ENCODE peak calls at places on chromosomes 13 and 19, in nine cellular contexts. One of them, this sample, is unnamed.

GRCh38 chr19:18091217-18091608 is 4.5 kb upstream of the IL12RB1 start:
- DNase-seq in SW480: no peak
- DNase-seq in lower lobe of right lung: peak
- DNase-seq in fibroblast of gingiva: no peak
- DNase-seq in AG08395: no peak
- DNase-seq in COR-L47: no peak
- DNase-seq in stimulated activated CD8-positive, alpha-beta memory T cell treated with anti-CD3 and anti-CD28 coated beads, Interleukin-15, amount 100 ng/mL, for 24 hours: peak
- DNase-seq in ACHN: no peak
- DNase-seq in hypothalamus: no peak
- DNase-seq in this sample: no peak

GRCh38 chr19:33399081-33399744 is 25.7 kb downstream of the CEBPG start:
- DNase-seq in SW480: no peak
- DNase-seq in AG08395: no peak
- DNase-seq in hypothalamus: no peak
- DNase-seq in stimulated activated CD8-positive, alpha-beta memory T cell treated with anti-CD3 and anti-CD28 coated beads, Interleukin-15, amount 100 ng/mL, for 24 hours: no peak
- DNase-seq in fibroblast of gingiva: no peak
- DNase-seq in ACHN: no peak
- DNase-seq in COR-L47: no peak
- DNase-seq in lower lobe of right lung: peak
- DNase-seq in this sample: no peak

GRCh38 chr13:50798923-50799322 is 44.6 kb downstream of the DLEU7 start:
- DNase-seq in ACHN: no peak
- DNase-seq in lower lobe of right lung: no peak
- DNase-seq in AG08395: peak
- DNase-seq in hypothalamus: no peak
- DNase-seq in SW480: peak
- DNase-seq in COR-L47: no peak
- DNase-seq in stimulated activated CD8-positive, alpha-beta memory T cell treated with anti-CD3 and anti-CD28 coated beads, Interleukin-15, amount 100 ng/mL, for 24 hours: no peak
- DNase-seq in fibroblast of gingiva: no peak
- DNase-seq in this sample: peak

GRCh38 chr19:40465025-40465780 is at the start of gene BLVRB:
- DNase-seq in fibroblast of gingiva: peak
- DNase-seq in hypothalamus: no peak
- DNase-seq in AG08395: peak
- DNase-seq in stimulated activated CD8-positive, alpha-beta memory T cell treated with anti-CD3 and anti-CD28 coated beads, Interleukin-15, amount 100 ng/mL, for 24 hours: no peak
- DNase-seq in lower lobe of right lung: no peak
- DNase-seq in SW480: peak
- DNase-seq in ACHN: peak
- DNase-seq in COR-L47: no peak
- DNase-seq in this sample: peak

GRCh38 chr13:113918580-113918979 is 54.7 kb upstream of the GAS6 start:
- DNase-seq in lower lobe of right lung: no peak
- DNase-seq in COR-L47: no peak
- DNase-seq in ACHN: no peak
- DNase-seq in fibroblast of gingiva: no peak
- DNase-seq in SW480: no peak
- DNase-seq in stimulated activated CD8-positive, alpha-beta memory T cell treated with anti-CD3 and anti-CD28 coated beads, Interleukin-15, amount 100 ng/mL, for 24 hours: no peak
- DNase-seq in hypothalamus: no peak
- DNase-seq in AG08395: no peak
- DNase-seq in this sample: no peak

GRCh38 chr13:90613076-90613795 is 734.3 kb upstream of the MIR17HG start:
- DNase-seq in stimulated activated CD8-positive, alpha-beta memory T cell treated with anti-CD3 and anti-CD28 coated beads, Interleukin-15, amount 100 ng/mL, for 24 hours: no peak
- DNase-seq in AG08395: no peak
- DNase-seq in lower lobe of right lung: no peak
- DNase-seq in ACHN: no peak
- DNase-seq in SW480: no peak
- DNase-seq in COR-L47: no peak
- DNase-seq in hypothalamus: no peak
- DNase-seq in fibroblast of gingiva: no peak
- DNase-seq in this sample: no peak

GRCh38 chr13:111114362-111115050 is 604 bp upstream of the ARHGEF7 start:
- DNase-seq in SW480: peak
- DNase-seq in COR-L47: peak
- DNase-seq in stimulated activated CD8-positive, alpha-beta memory T cell treated with anti-CD3 and anti-CD28 coated beads, Interleukin-15, amount 100 ng/mL, for 24 hours: no peak
- DNase-seq in ACHN: no peak
- DNase-seq in lower lobe of right lung: no peak
- DNase-seq in fibroblast of gingiva: peak
- DNase-seq in hypothalamus: no peak
- DNase-seq in AG08395: peak
- DNase-seq in this sample: peak

GRCh38 chr19:18009412-18010066 is 1.6 kb downstream of the ARRDC2 start:
- DNase-seq in lower lobe of right lung: no peak
- DNase-seq in hypothalamus: no peak
- DNase-seq in SW480: peak
- DNase-seq in fibroblast of gingiva: peak
- DNase-seq in COR-L47: no peak
- DNase-seq in stimulated activated CD8-positive, alpha-beta memory T cell treated with anti-CD3 and anti-CD28 coated beads, Interleukin-15, amount 100 ng/mL, for 24 hours: no peak
- DNase-seq in ACHN: peak
- DNase-seq in AG08395: peak
- DNase-seq in this sample: no peak

GRCh38 chr19:2426661-2427322 is 594 bp downstream of the TIMM13 start:
- DNase-seq in ACHN: peak
- DNase-seq in lower lobe of right lung: peak
- DNase-seq in stimulated activated CD8-positive, alpha-beta memory T cell treated with anti-CD3 and anti-CD28 coated beads, Interleukin-15, amount 100 ng/mL, for 24 hours: peak
- DNase-seq in fibroblast of gingiva: peak
- DNase-seq in SW480: no peak
- DNase-seq in hypothalamus: no peak
- DNase-seq in AG08395: peak
- DNase-seq in COR-L47: no peak
- DNase-seq in this sample: peak

GRCh38 chr13:109496216-109496615 is 290.2 kb downstream of the IRS2 start:
- DNase-seq in SW480: no peak
- DNase-seq in hypothalamus: no peak
- DNase-seq in ACHN: no peak
- DNase-seq in fibroblast of gingiva: no peak
- DNase-seq in stimulated activated CD8-positive, alpha-beta memory T cell treated with anti-CD3 and anti-CD28 coated beads, Interleukin-15, amount 100 ng/mL, for 24 hours: no peak
- DNase-seq in COR-L47: no peak
- DNase-seq in lower lobe of right lung: no peak
- DNase-seq in AG08395: no peak
- DNase-seq in this sample: no peak

GRCh38 chr13:26605845-26606244 is 48.4 kb downstream of the WASF3 start:
- DNase-seq in COR-L47: no peak
- DNase-seq in AG08395: no peak
- DNase-seq in SW480: no peak
- DNase-seq in hypothalamus: no peak
- DNase-seq in ACHN: no peak
- DNase-seq in lower lobe of right lung: no peak
- DNase-seq in stimulated activated CD8-positive, alpha-beta memory T cell treated with anti-CD3 and anti-CD28 coated beads, Interleukin-15, amount 100 ng/mL, for 24 hours: no peak
- DNase-seq in fibroblast of gingiva: no peak
- DNase-seq in this sample: no peak

GRCh38 chr19:35151273-35152065 is 3.1 kb upstream of the FXYD5 start:
- DNase-seq in stimulated activated CD8-positive, alpha-beta memory T cell treated with anti-CD3 and anti-CD28 coated beads, Interleukin-15, amount 100 ng/mL, for 24 hours: no peak
- DNase-seq in COR-L47: no peak
- DNase-seq in SW480: no peak
- DNase-seq in ACHN: no peak
- DNase-seq in hypothalamus: no peak
- DNase-seq in lower lobe of right lung: no peak
- DNase-seq in AG08395: no peak
- DNase-seq in fibroblast of gingiva: no peak
- DNase-seq in this sample: no peak

GRCh38 chr19:44657211-44657921 is 13.7 kb downstream of the PVR start:
- DNase-seq in lower lobe of right lung: peak
- DNase-seq in AG08395: peak
- DNase-seq in hypothalamus: no peak
- DNase-seq in COR-L47: peak
- DNase-seq in stimulated activated CD8-positive, alpha-beta memory T cell treated with anti-CD3 and anti-CD28 coated beads, Interleukin-15, amount 100 ng/mL, for 24 hours: peak
- DNase-seq in fibroblast of gingiva: peak
- DNase-seq in SW480: peak
- DNase-seq in ACHN: peak
- DNase-seq in this sample: peak

GRCh38 chr13:24618219-24618955 is 61.8 kb upstream of the ATP12A start:
- DNase-seq in AG08395: no peak
- DNase-seq in stimulated activated CD8-positive, alpha-beta memory T cell treated with anti-CD3 and anti-CD28 coated beads, Interleukin-15, amount 100 ng/mL, for 24 hours: peak
- DNase-seq in fibroblast of gingiva: no peak
- DNase-seq in COR-L47: no peak
- DNase-seq in SW480: peak
- DNase-seq in hypothalamus: no peak
- DNase-seq in ACHN: no peak
- DNase-seq in lower lobe of right lung: no peak
- DNase-seq in this sample: no peak

GRCh38 chr13:60583911-60584753 is 187.1 kb downstream of the TDRD3 start:
- DNase-seq in ACHN: no peak
- DNase-seq in COR-L47: no peak
- DNase-seq in AG08395: peak
- DNase-seq in SW480: no peak
- DNase-seq in stimulated activated CD8-positive, alpha-beta memory T cell treated with anti-CD3 and anti-CD28 coated beads, Interleukin-15, amount 100 ng/mL, for 24 hours: no peak
- DNase-seq in lower lobe of right lung: no peak
- DNase-seq in hypothalamus: no peak
- DNase-seq in fibroblast of gingiva: peak
- DNase-seq in this sample: peak

GRCh38 chr13:99984134-99984462 is 2.5 kb downstream of the ZIC2 start:
- DNase-seq in fibroblast of gingiva: no peak
- DNase-seq in SW480: no peak
- DNase-seq in stimulated activated CD8-positive, alpha-beta memory T cell treated with anti-CD3 and anti-CD28 coated beads, Interleukin-15, amount 100 ng/mL, for 24 hours: no peak
- DNase-seq in COR-L47: no peak
- DNase-seq in ACHN: no peak
- DNase-seq in lower lobe of right lung: no peak
- DNase-seq in AG08395: no peak
- DNase-seq in hypothalamus: no peak
- DNase-seq in this sample: no peak

GRCh38 chr13:49615844-49616687 is 12.2 kb upstream of the ARL11 start:
- DNase-seq in COR-L47: no peak
- DNase-seq in ACHN: no peak
- DNase-seq in lower lobe of right lung: no peak
- DNase-seq in fibroblast of gingiva: no peak
- DNase-seq in AG08395: peak
- DNase-seq in SW480: no peak
- DNase-seq in stimulated activated CD8-positive, alpha-beta memory T cell treated with anti-CD3 and anti-CD28 coated beads, Interleukin-15, amount 100 ng/mL, for 24 hours: no peak
- DNase-seq in hypothalamus: no peak
- DNase-seq in this sample: no peak

GRCh38 chr13:71359641-71360040 is 507.4 kb downstream of the DACH1 start:
- DNase-seq in fibroblast of gingiva: no peak
- DNase-seq in COR-L47: no peak
- DNase-seq in stimulated activated CD8-positive, alpha-beta memory T cell treated with anti-CD3 and anti-CD28 coated beads, Interleukin-15, amount 100 ng/mL, for 24 hours: no peak
- DNase-seq in SW480: no peak
- DNase-seq in AG08395: no peak
- DNase-seq in lower lobe of right lung: no peak
- DNase-seq in ACHN: no peak
- DNase-seq in hypothalamus: no peak
- DNase-seq in this sample: no peak

GRCh38 chr19:15249912-15250634 is 17.8 kb upstream of the EPHX3 start:
- DNase-seq in fibroblast of gingiva: peak
- DNase-seq in stimulated activated CD8-positive, alpha-beta memory T cell treated with anti-CD3 and anti-CD28 coated beads, Interleukin-15, amount 100 ng/mL, for 24 hours: no peak
- DNase-seq in hypothalamus: no peak
- DNase-seq in COR-L47: no peak
- DNase-seq in ACHN: no peak
- DNase-seq in AG08395: peak
- DNase-seq in SW480: peak
- DNase-seq in lower lobe of right lung: no peak
- DNase-seq in this sample: peak

GRCh38 chr13:97367427-97367826 is 66.5 kb upstream of the RAP2A start:
- DNase-seq in hypothalamus: no peak
- DNase-seq in COR-L47: no peak
- DNase-seq in fibroblast of gingiva: peak
- DNase-seq in stimulated activated CD8-positive, alpha-beta memory T cell treated with anti-CD3 and anti-CD28 coated beads, Interleukin-15, amount 100 ng/mL, for 24 hours: no peak
- DNase-seq in AG08395: peak
- DNase-seq in SW480: peak
- DNase-seq in ACHN: peak
- DNase-seq in lower lobe of right lung: no peak
- DNase-seq in this sample: peak

GRCh38 chr13:96948127-96948526 is 46.1 kb downstream of the OXGR1 start:
- DNase-seq in ACHN: no peak
- DNase-seq in SW480: no peak
- DNase-seq in lower lobe of right lung: no peak
- DNase-seq in fibroblast of gingiva: no peak
- DNase-seq in stimulated activated CD8-positive, alpha-beta memory T cell treated with anti-CD3 and anti-CD28 coated beads, Interleukin-15, amount 100 ng/mL, for 24 hours: no peak
- DNase-seq in COR-L47: no peak
- DNase-seq in hypothalamus: no peak
- DNase-seq in AG08395: no peak
- DNase-seq in this sample: no peak